ENCODE peak calls at places on chromosomes 16 and 17, in seven cellular contexts. N is left ventricle myocardium inferior, B is glutamatergic neuron, P is HL-60, S is AG09319, D is stomach, L is Panc1. Y is an unnamed sample.

GRCh38 chr16:15949210-15950166 is at the start of gene ABCC1:
- DNase-seq in D (peak), P (no peak), L (no peak), B (peak), S (no peak), N (peak), Y (no peak)

GRCh38 chr16:49527621-49528020 is 154.0 kb downstream of the C16orf78 start:
- DNase-seq in D (no peak), P (no peak), L (no peak), B (no peak), N (no peak), S (no peak), Y (no peak)

GRCh38 chr17:80068301-80069160 is 32.1 kb downstream of the CCDC40 start:
- DNase-seq in D (peak), L (no peak), N (no peak), B (no peak), S (peak), P (no peak), Y (no peak)

GRCh38 chr16:58201163-58201562 is 3.3 kb upstream of the CSNK2A2 start:
- DNase-seq in S (no peak), D (no peak), L (no peak), N (no peak), B (no peak), P (no peak), Y (no peak)

GRCh38 chr17:78163881-78164747 is 4.3 kb upstream of the SYNGR2 start:
- DNase-seq in L (no peak), D (peak), B (no peak), N (no peak), P (no peak), S (no peak), Y (no peak)

GRCh38 chr16:21001262-21001661 is 100.7 kb downstream of the LYRM1 start:
- DNase-seq in S (no peak), B (peak), L (peak), D (no peak), N (no peak), P (peak), Y (no peak)

GRCh38 chr17:74757502-74757901 is 9.1 kb downstream of the NHERF1 start:
- DNase-seq in P (no peak), D (peak), S (no peak), B (no peak), N (peak), L (no peak), Y (no peak)

GRCh38 chr16:11309895-11310633 is 28.9 kb upstream of the PRM1 start:
- DNase-seq in S (no peak), P (peak), B (no peak), N (no peak), L (no peak), D (no peak), Y (peak)

GRCh38 chr17:51260960-51261958 is 913 bp downstream of the UTP18 start:
- DNase-seq in D (peak), P (peak), S (no peak), L (no peak), N (peak), B (peak), Y (no peak)

GRCh38 chr17:34177642-34178041 is 77.4 kb upstream of the CCL2 start:
- DNase-seq in S (peak), D (no peak), L (no peak), N (no peak), P (no peak), B (no peak), Y (no peak)

GRCh38 chr16:19687279-19687678 is 30.7 kb downstream of the KNOP1 start:
- DNase-seq in P (no peak), L (no peak), B (no peak), S (no peak), D (no peak), N (no peak), Y (no peak)

GRCh38 chr17:74274060-74274702 is at the start of gene DNAI2:
- DNase-seq in S (no peak), L (no peak), P (peak), N (no peak), B (peak), D (no peak), Y (no peak)

GRCh38 chr16:50276801-50277560 is 10.6 kb downstream of the ADCY7 start:
- DNase-seq in D (no peak), P (no peak), B (no peak), S (no peak), L (peak), N (no peak), Y (no peak)

GRCh38 chr16:14309001-14309886 is 238.1 kb downstream of the MRTFB start:
- DNase-seq in D (peak), N (no peak), P (no peak), B (no peak), L (no peak), S (no peak), Y (peak)
- TF ChIP-seq CTCF in D (no peak), N (no peak), P (no peak), B (no peak), L (no peak), S (no peak), Y (peak)

GRCh38 chr16:55261301-55261700 is 62.7 kb upstream of the IRX6 start:
- DNase-seq in L (no peak), D (no peak), P (no peak), N (no peak), B (no peak), S (no peak), Y (no peak)

GRCh38 chr16:55256412-55257016 is 67.5 kb upstream of the IRX6 start:
- DNase-seq in B (no peak), D (no peak), N (no peak), S (no peak), L (no peak), P (no peak), Y (no peak)

GRCh38 chr16:55253987-55254386 is 70.0 kb upstream of the IRX6 start:
- DNase-seq in P (no peak), S (no peak), D (no peak), B (no peak), N (no peak), L (no peak), Y (no peak)

GRCh38 chr16:55255890-55256289 is 68.1 kb upstream of the IRX6 start:
- DNase-seq in L (no peak), B (no peak), N (no peak), D (no peak), P (no peak), S (no peak), Y (no peak)

DNA sequence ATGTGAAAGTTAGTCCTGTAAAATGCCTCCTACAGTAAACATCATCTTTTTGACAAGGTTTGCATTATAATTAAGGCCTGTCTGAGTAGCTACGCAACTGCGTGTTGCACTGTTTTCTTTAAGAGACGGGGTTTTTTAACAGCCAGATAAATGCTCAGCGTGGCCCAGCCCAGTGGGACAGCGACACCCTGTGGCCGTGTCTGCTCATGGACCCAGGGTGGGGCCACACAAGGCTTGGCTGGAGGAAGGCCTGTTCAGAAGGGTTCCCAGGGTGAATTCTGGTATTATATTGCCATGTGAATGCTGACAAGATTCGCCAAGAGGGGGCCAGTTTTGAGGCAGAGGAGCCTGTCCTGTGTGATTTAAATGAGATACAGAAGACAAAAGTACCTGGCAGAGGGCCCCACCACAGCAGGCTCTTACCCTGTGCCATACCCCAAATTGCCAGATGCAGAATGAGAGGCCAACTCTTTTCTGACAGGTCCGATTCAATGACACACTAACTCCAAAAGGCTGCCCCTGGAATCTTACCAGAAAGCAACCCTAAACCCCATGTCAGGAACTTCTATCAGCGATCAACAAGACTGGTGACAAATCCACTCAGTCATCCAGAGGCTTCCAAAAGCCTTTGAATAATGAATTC is 65.9 kb upstream of the IRX6 start:
- DNase-seq in P (peak), L (no peak), B (peak), D (peak), N (peak), S (no peak), Y (no peak)
- TF ChIP-seq CTCF in P (peak), L (peak), B (peak), D (no peak), N (peak), S (peak), Y (peak)

GRCh38 chr17:38752119-38752929 is at the start of gene PSMB3:
- DNase-seq in S (peak), L (peak), N (peak), P (peak), B (peak), D (peak), Y (peak)
- TF ChIP-seq CTCF in S (no peak), L (no peak), N (no peak), P (no peak), B (no peak), D (no peak), Y (no peak)

GRCh38 chr16:8776193-8776592 is 21.2 kb downstream of the TMEM186 start:
- DNase-seq in N (no peak), S (no peak), D (no peak), L (no peak), B (no peak), P (no peak), Y (no peak)

GRCh38 chr16:8774208-8774607 is 23.2 kb downstream of the TMEM186 start:
- DNase-seq in P (no peak), S (no peak), L (no peak), N (no peak), B (no peak), D (no peak), Y (no peak)

GRCh38 chr16:8775359-8775758 is 22.1 kb downstream of the TMEM186 start:
- DNase-seq in D (no peak), N (no peak), B (no peak), S (no peak), L (no peak), P (no peak), Y (no peak)

GRCh38 chr16:8773537-8773936 is 23.9 kb downstream of the TMEM186 start:
- DNase-seq in S (no peak), D (no peak), P (no peak), N (no peak), B (no peak), L (no peak), Y (no peak)

DNA sequence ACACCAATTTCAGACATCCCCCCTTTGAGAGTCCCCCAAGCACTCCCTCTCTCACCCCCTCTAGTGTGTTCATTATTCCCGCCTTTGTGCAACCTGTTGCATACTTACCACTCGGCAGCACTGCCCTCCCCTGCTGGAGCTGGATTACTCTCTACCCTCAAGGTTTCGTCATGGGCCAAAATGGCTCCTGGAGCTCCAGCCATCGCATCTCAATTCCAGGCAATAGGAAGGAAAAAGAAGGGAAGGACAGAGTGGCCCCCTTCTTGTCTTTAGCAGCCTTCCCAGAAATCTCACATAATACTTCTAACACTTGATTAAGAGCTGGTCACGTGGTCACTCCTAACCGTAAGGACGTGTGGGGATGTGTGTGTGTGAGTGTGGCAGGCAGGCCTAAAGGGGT is 20.2 kb downstream of the TMEM186 start:
- DNase-seq in S (no peak), P (no peak), N (no peak), D (no peak), L (no peak), B (no peak), Y (no peak)
- TF ChIP-seq CTCF in S (no peak), P (no peak), N (no peak), D (no peak), L (no peak), B (no peak), Y (no peak)

GRCh38 chr16:88754912-88755744 is 29.9 kb downstream of the PIEZO1 start:
- DNase-seq in N (no peak), S (no peak), P (peak), D (no peak), B (no peak), L (no peak), Y (no peak)
- TF ChIP-seq CTCF in N (peak), S (peak), P (no peak), D (no peak), B (peak), L (no peak), Y (no peak)

GRCh38 chr16:29962344-29962994 is 590 bp downstream of the TMEM219 start:
- DNase-seq in N (no peak), S (no peak), L (no peak), B (no peak), D (peak), P (peak), Y (no peak)

GRCh38 chr16:29963021-29963743 is 1.3 kb downstream of the TMEM219 start:
- DNase-seq in D (no peak), L (no peak), P (no peak), S (no peak), B (no peak), N (no peak), Y (no peak)

GRCh38 chr16:29961127-29961478 is 776 bp upstream of the TMEM219 start:
- DNase-seq in S (no peak), B (no peak), N (no peak), D (no peak), P (no peak), L (no peak), Y (no peak)

GRCh38 chr16:29959293-29959692 is 2.6 kb upstream of the TMEM219 start:
- DNase-seq in D (no peak), L (no peak), S (no peak), N (no peak), B (no peak), P (no peak), Y (no peak)

DNA sequence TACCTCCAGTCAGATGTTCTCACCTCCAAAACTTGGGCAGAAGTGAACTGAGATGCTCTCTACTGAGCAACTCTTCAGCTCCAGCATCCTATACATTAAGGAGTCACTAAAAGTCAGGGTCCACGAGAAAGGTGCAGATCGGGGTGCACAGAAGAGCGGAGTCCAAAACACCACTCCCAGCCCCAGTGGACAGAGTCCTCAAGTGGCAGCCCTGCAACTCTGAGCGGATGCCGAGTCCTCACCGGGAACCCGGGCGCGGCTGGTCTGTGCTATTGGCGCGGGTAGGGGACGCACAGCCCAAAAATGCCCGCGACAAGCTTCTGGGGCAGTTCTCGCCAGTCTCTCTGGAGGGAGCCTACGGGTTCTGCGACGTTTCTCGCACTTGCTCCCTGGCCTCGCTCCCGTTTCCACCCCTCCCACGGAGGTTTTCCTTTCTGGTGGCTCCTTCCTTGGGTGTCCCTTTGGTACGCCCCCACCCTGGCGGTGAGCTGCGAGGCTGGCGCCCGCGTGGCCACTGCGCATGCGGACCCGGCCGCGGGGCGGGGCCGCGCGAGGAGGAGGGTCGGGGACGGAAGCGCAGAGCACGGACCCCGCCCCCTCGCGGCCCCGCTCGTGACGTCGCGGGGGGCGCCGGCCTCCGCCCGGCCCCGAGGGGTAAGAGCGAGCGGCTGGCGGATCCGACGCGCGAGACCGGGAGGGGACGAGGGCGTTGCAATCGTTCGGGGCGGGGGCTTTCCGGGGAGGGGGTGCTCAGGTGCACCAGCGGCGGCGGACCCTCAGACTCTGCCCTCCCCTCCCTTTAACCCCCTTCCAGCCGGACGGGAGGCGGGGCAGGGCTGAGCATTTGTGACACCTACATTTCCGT is at the start of gene TMEM219:
- DNase-seq in N (peak), S (peak), P (peak), L (peak), B (peak), D (peak), Y (peak)
- TF ChIP-seq CTCF in N (peak), S (peak), P (no peak), L (no peak), B (peak), D (no peak), Y (peak)

GRCh38 chr17:4156750-4157381 is 13.9 kb downstream of the CYB5D2 start:
- DNase-seq in P (no peak), S (no peak), D (no peak), L (no peak), N (no peak), B (peak), Y (no peak)
- TF ChIP-seq CTCF in P (no peak), S (no peak), D (no peak), L (no peak), N (peak), B (no peak), Y (peak)